ENCODE peak calls at places on chromosomes 11 and 22, in six cellular contexts. One of them, this sample, is unnamed.

GRCh38 chr11:47981667-47982404 is 1.5 kb downstream of the PTPRJ start:
- DNase-seq in stomach: no peak
- DNase-seq in K562: no peak
- DNase-seq in sigmoid colon: no peak
- DNase-seq in H1: no peak
- DNase-seq in tibial nerve: no peak
- DNase-seq in this sample: no peak

GRCh38 chr22:31102441-31103081 is 4.8 kb downstream of the SELENOM start:
- DNase-seq in H1: no peak
- DNase-seq in tibial nerve: peak; percentile 75
- DNase-seq in sigmoid colon: peak; percentile 99
- DNase-seq in K562: no peak
- DNase-seq in stomach: peak; percentile 69
- DNase-seq in this sample: peak; percentile 97

GRCh38 chr22:18085188-18085587 is 7.4 kb downstream of the PEX26 start:
- DNase-seq in H1: no peak
- DNase-seq in sigmoid colon: no peak
- DNase-seq in K562: no peak
- DNase-seq in tibial nerve: no peak
- DNase-seq in stomach: peak; percentile 62
- DNase-seq in this sample: no peak

GRCh38 chr22:38748487-38749136 is 7.2 kb downstream of the SUN2 start:
- DNase-seq in K562: no peak
- DNase-seq in sigmoid colon: no peak
- DNase-seq in stomach: no peak
- DNase-seq in tibial nerve: no peak
- DNase-seq in H1: no peak
- DNase-seq in this sample: no peak

GRCh38 chr22:33896801-33897620 is 23.3 kb downstream of the LARGE1 start:
- DNase-seq in sigmoid colon: no peak
- DNase-seq in K562: no peak
- DNase-seq in tibial nerve: no peak
- DNase-seq in stomach: no peak
- DNase-seq in H1: peak; percentile 56
- DNase-seq in this sample: no peak

GRCh38 chr11:20089796-20090653 is 70.2 kb downstream of the DBX1 start:
- DNase-seq in H1: no peak
- DNase-seq in sigmoid colon: no peak
- DNase-seq in stomach: peak; percentile 70
- DNase-seq in tibial nerve: no peak
- DNase-seq in K562: peak; percentile 55
- DNase-seq in this sample: no peak

GRCh38 chr11:131691558-131692041 is 321.2 kb downstream of the NTM start:
- DNase-seq in tibial nerve: no peak
- DNase-seq in K562: peak; percentile 82
- DNase-seq in stomach: no peak
- DNase-seq in sigmoid colon: no peak
- DNase-seq in H1: no peak
- DNase-seq in this sample: no peak

GRCh38 chr11:132987936-132988335 is 544.4 kb downstream of the OPCML start:
- DNase-seq in K562: no peak
- DNase-seq in tibial nerve: no peak
- DNase-seq in stomach: no peak
- DNase-seq in H1: no peak
- DNase-seq in sigmoid colon: no peak
- DNase-seq in this sample: no peak

GRCh38 chr11:9753031-9753430 is 89.2 kb downstream of the SWAP70 start:
- DNase-seq in K562: no peak
- DNase-seq in stomach: no peak
- DNase-seq in H1: no peak
- DNase-seq in tibial nerve: no peak
- DNase-seq in sigmoid colon: no peak
- DNase-seq in this sample: no peak

GRCh38 chr11:130121430-130121978 is 38.1 kb upstream of the ST14 start:
- DNase-seq in tibial nerve: no peak
- DNase-seq in H1: no peak
- DNase-seq in stomach: no peak
- DNase-seq in sigmoid colon: no peak
- DNase-seq in K562: no peak
- DNase-seq in this sample: no peak
- H3K27ac ChIP-seq in tibial nerve: no peak overlapping the region
- H3K27ac ChIP-seq in H1: no peak overlapping the region
- H3K27ac ChIP-seq in stomach: peak overlapping the region; percentile 6
- H3K27ac ChIP-seq in sigmoid colon: no peak overlapping the region
- H3K27ac ChIP-seq in K562: no peak overlapping the region
- H3K27ac ChIP-seq in this sample: no peak overlapping the region

GRCh38 chr22:42693055-42693762 is 27.5 kb downstream of the A4GALT start:
- DNase-seq in tibial nerve: no peak
- DNase-seq in K562: no peak
- DNase-seq in H1: no peak
- DNase-seq in sigmoid colon: no peak
- DNase-seq in stomach: no peak
- DNase-seq in this sample: no peak
- H3K36me3 ChIP-seq in tibial nerve: no peaks in the 10 kb centered on the region
- H3K36me3 ChIP-seq in K562: no peaks in the 10 kb centered on the region
- H3K36me3 ChIP-seq in H1: no peaks in the 10 kb centered on the region
- H3K36me3 ChIP-seq in sigmoid colon: no peaks in the 10 kb centered on the region
- H3K36me3 ChIP-seq in stomach: peaks cover 39% of the 10 kb centered on the region
- H3K36me3 ChIP-seq in this sample: peaks cover 20% of the 10 kb centered on the region

GRCh38 chr11:3745161-3745560 is 52.2 kb downstream of the NUP98 start:
- DNase-seq in sigmoid colon: no peak
- DNase-seq in tibial nerve: no peak
- DNase-seq in K562: no peak
- DNase-seq in stomach: no peak
- DNase-seq in H1: no peak
- DNase-seq in this sample: no peak
- TF ChIP-seq EP300 in sigmoid colon: no peak
- TF ChIP-seq EP300 in tibial nerve: no peak
- TF ChIP-seq EP300 in K562: no peak
- TF ChIP-seq EP300 in stomach: no peak
- TF ChIP-seq EP300 in H1: no peak
- TF ChIP-seq EP300 in this sample: no peak

GRCh38 chr11:15726221-15726746 is 611.6 kb downstream of the INSC start:
- DNase-seq in K562: no peak
- DNase-seq in H1: no peak
- DNase-seq in sigmoid colon: no peak
- DNase-seq in tibial nerve: no peak
- DNase-seq in stomach: no peak
- DNase-seq in this sample: no peak

GRCh38 chr11:15735711-15736110 is 620.6 kb downstream of the SOX6 start:
- DNase-seq in K562: no peak
- DNase-seq in tibial nerve: no peak
- DNase-seq in stomach: no peak
- DNase-seq in sigmoid colon: no peak
- DNase-seq in H1: no peak
- DNase-seq in this sample: no peak

GRCh38 chr11:15727125-15727524 is 612.4 kb downstream of the INSC start:
- DNase-seq in stomach: no peak
- DNase-seq in K562: no peak
- DNase-seq in tibial nerve: peak; percentile 8
- DNase-seq in H1: no peak
- DNase-seq in sigmoid colon: no peak
- DNase-seq in this sample: no peak

GRCh38 chr11:15725246-15725645 is 610.5 kb downstream of the INSC start:
- DNase-seq in sigmoid colon: no peak
- DNase-seq in H1: no peak
- DNase-seq in stomach: no peak
- DNase-seq in tibial nerve: no peak
- DNase-seq in K562: no peak
- DNase-seq in this sample: no peak

GRCh38 chr11:15730617-15731385 is 616.1 kb downstream of the INSC start:
- DNase-seq in K562: no peak
- DNase-seq in H1: no peak
- DNase-seq in tibial nerve: no peak
- DNase-seq in stomach: no peak
- DNase-seq in sigmoid colon: no peak
- DNase-seq in this sample: no peak
- H3K27ac ChIP-seq in K562: no peak overlapping the region
- H3K27ac ChIP-seq in H1: no peak overlapping the region
- H3K27ac ChIP-seq in tibial nerve: no peak overlapping the region
- H3K27ac ChIP-seq in stomach: no peak overlapping the region
- H3K27ac ChIP-seq in sigmoid colon: no peak overlapping the region
- H3K27ac ChIP-seq in this sample: no peak overlapping the region

GRCh38 chr11:17102447-17102846 is 25.0 kb upstream of the RPS13 start:
- DNase-seq in H1: no peak
- DNase-seq in sigmoid colon: no peak
- DNase-seq in stomach: no peak
- DNase-seq in K562: no peak
- DNase-seq in tibial nerve: no peak
- DNase-seq in this sample: no peak

GRCh38 chr11:17098038-17098437 is 20.6 kb upstream of the RPS13 start:
- DNase-seq in H1: no peak
- DNase-seq in stomach: no peak
- DNase-seq in tibial nerve: no peak
- DNase-seq in K562: no peak
- DNase-seq in sigmoid colon: no peak
- DNase-seq in this sample: no peak

GRCh38 chr11:17098632-17099031 is 21.2 kb upstream of the RPS13 start:
- DNase-seq in H1: no peak
- DNase-seq in K562: no peak
- DNase-seq in sigmoid colon: no peak
- DNase-seq in stomach: no peak
- DNase-seq in tibial nerve: no peak
- DNase-seq in this sample: no peak
- H3K36me3 ChIP-seq in H1: peaks cover 12% of the 10 kb centered on the region
- H3K36me3 ChIP-seq in K562: peaks cover 44% of the 10 kb centered on the region
- H3K36me3 ChIP-seq in sigmoid colon: peaks cover 3% of the 10 kb centered on the region
- H3K36me3 ChIP-seq in stomach: peaks cover 98% of the 10 kb centered on the region
- H3K36me3 ChIP-seq in tibial nerve: peaks cover 8% of the 10 kb centered on the region
- H3K36me3 ChIP-seq in this sample: peaks cover 98% of the 10 kb centered on the region

GRCh38 chr11:83685730-83686129 is 399.6 kb upstream of the CCDC90B start:
- DNase-seq in sigmoid colon: no peak
- DNase-seq in K562: no peak
- DNase-seq in stomach: no peak
- DNase-seq in tibial nerve: no peak
- DNase-seq in H1: no peak
- DNase-seq in this sample: no peak
- TF ChIP-seq EP300 in sigmoid colon: no peak
- TF ChIP-seq EP300 in K562: no peak
- TF ChIP-seq EP300 in stomach: no peak
- TF ChIP-seq EP300 in tibial nerve: no peak
- TF ChIP-seq EP300 in H1: no peak
- TF ChIP-seq EP300 in this sample: no peak

DNA sequence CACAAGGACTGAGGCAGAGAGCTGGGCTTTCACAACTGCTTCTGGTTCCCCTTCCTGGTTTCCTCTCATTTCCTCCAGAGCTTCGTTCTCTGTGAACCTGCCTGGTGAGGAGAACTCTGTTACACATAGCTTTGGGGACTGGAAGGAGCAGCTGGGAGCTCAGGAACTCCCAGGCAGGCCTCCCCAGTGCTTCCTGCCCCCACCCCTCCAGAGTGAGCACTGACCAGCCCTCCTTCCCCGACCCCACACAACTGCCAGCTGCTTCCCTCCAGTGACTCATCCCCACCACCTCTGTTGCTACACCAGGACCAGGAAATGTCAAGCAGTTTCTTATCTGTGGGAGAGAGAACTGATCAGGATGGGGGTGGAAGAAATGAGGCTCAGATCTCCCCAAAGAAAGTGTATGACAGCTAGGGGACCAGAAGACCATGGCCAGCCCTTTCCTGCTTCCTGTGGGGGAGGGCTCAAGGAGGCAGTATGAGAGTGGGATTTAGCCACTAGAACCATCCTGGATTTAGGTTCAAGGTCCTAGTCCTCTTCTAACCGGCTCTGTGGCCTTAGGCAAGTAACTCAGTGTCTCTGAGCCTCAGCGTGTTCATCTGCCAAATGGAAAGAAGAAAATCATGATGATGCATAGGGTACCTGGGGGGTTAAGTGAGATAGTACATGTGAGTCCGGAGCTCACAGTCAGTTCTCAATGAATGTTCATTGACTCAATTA is 4.5 kb upstream of the TP53I11 start:
- DNase-seq in H1: no peak
- DNase-seq in tibial nerve: peak; percentile 48
- DNase-seq in K562: peak; percentile 50
- DNase-seq in sigmoid colon: peak; percentile 90
- DNase-seq in stomach: peak; percentile 55
- DNase-seq in this sample: no peak
- H3K27ac ChIP-seq in H1: no peak overlapping the region
- H3K27ac ChIP-seq in tibial nerve: no peak overlapping the region
- H3K27ac ChIP-seq in K562: no peak overlapping the region
- H3K27ac ChIP-seq in sigmoid colon: no peak overlapping the region
- H3K27ac ChIP-seq in stomach: peak overlapping the region; percentile 66
- H3K27ac ChIP-seq in this sample: peak overlapping the region; percentile 1

GRCh38 chr11:34984514-34984913 is 68.1 kb downstream of the PDHX start:
- DNase-seq in sigmoid colon: no peak
- DNase-seq in stomach: no peak
- DNase-seq in H1: no peak
- DNase-seq in K562: no peak
- DNase-seq in tibial nerve: no peak
- DNase-seq in this sample: no peak
- H3K36me3 ChIP-seq in sigmoid colon: no peaks in the 10 kb centered on the region
- H3K36me3 ChIP-seq in stomach: peaks cover 27% of the 10 kb centered on the region
- H3K36me3 ChIP-seq in H1: no peaks in the 10 kb centered on the region
- H3K36me3 ChIP-seq in K562: peaks cover 23% of the 10 kb centered on the region
- H3K36me3 ChIP-seq in tibial nerve: no peaks in the 10 kb centered on the region
- H3K36me3 ChIP-seq in this sample: peaks cover 37% of the 10 kb centered on the region

GRCh38 chr11:94130589-94131362 is 2.1 kb downstream of the PANX1 start:
- DNase-seq in K562: no peak
- DNase-seq in tibial nerve: peak; percentile 54
- DNase-seq in sigmoid colon: no peak
- DNase-seq in stomach: no peak
- DNase-seq in H1: no peak
- DNase-seq in this sample: peak; percentile 85

GRCh38 chr11:94128171-94128745 is 383 bp upstream of the PANX1 start:
- DNase-seq in K562: no peak
- DNase-seq in sigmoid colon: peak; percentile 74
- DNase-seq in tibial nerve: peak; percentile 42
- DNase-seq in H1: no peak
- DNase-seq in stomach: peak; percentile 38
- DNase-seq in this sample: no peak

GRCh38 chr11:94129505-94130335 is 1.1 kb downstream of the PANX1 start:
- DNase-seq in H1: no peak
- DNase-seq in sigmoid colon: no peak
- DNase-seq in tibial nerve: peak; percentile 48
- DNase-seq in K562: no peak
- DNase-seq in stomach: no peak
- DNase-seq in this sample: peak; percentile 89

GRCh38 chr11:94127632-94128031 is 1.0 kb upstream of the PANX1 start:
- DNase-seq in tibial nerve: no peak
- DNase-seq in H1: no peak
- DNase-seq in stomach: no peak
- DNase-seq in sigmoid colon: no peak
- DNase-seq in K562: no peak
- DNase-seq in this sample: no peak

DNA sequence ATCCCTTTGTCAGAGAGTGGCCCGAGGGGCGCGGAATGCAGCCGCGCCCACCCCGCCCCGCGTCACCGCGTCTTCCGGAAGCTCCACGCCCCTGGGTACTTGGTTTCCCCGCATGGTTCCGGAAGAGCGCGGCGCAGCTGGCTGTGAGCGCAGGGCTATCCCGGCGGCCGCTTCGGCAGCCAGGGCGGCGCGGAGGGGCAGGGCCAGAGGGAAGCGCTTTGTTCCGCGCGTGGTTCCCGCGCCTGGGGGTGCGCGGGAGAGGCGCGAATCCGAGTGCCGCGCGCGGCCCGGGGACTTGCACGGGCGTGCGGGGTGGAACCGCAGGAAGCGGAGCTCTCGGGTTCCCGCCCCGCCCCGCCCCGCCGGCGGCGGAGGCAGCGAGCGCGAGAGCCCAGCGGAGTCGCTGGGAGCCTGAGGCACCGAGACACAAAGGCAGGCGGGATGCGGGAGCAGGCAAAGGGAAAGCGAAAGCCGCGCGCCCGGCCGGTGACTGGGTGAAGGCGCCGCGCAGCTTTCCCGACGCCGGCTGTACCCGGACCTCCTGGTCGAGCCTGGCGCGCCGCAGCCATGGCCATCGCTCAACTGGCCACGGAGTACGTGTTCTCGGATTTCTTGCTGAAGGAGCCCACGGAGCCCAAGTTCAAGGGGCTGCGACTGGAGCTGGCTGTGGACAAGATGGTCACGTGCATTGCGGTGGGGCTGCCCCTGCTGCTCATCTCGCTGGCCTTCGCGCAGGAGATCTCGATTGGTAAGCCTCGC is at the start of gene PANX1:
- DNase-seq in H1: no peak
- DNase-seq in K562: peak; percentile 78
- DNase-seq in tibial nerve: peak; percentile 60
- DNase-seq in stomach: peak; percentile 80
- DNase-seq in sigmoid colon: peak; percentile 93
- DNase-seq in this sample: peak; percentile 92
- TF ChIP-seq EP300 in H1: no peak
- TF ChIP-seq EP300 in K562: no peak
- TF ChIP-seq EP300 in tibial nerve: no peak
- TF ChIP-seq EP300 in stomach: no peak
- TF ChIP-seq EP300 in sigmoid colon: no peak
- TF ChIP-seq EP300 in this sample: peak; percentile 35

This sample was measured in esophagus muscularis mucosa.